ENCODE peak calls at places on chromosomes 2 and 18, in six cellular contexts. Q is colonic mucosa, M is lower lobe of right lung, C is endothelial cell of umbilical vein, W is SK-N-SH, G is aorta. X is an unnamed sample. For H3K36me3 and H3K4me1, the result is how much of the 10 kb centered on the place peaks cover.

GRCh38 chr2:171225302-171225980 is 64.7 kb upstream of the TLK1 start:
- DNase-seq in C (peak), Q (no peak), M (no peak), G (no peak), W (no peak), X (no peak)

GRCh38 chr2:99806758-99807157 is 316.9 kb upstream of the REV1 start:
- DNase-seq in W (no peak), M (no peak), Q (no peak), C (no peak), G (no peak), X (no peak)

GRCh38 chr2:53455094-53455493 is 312.5 kb upstream of the CHAC2 start:
- DNase-seq in C (no peak), M (peak), G (no peak), W (no peak), Q (no peak), X (no peak)

GRCh38 chr2:138752231-138752956 is 27.8 kb downstream of the NXPH2 start:
- DNase-seq in Q (no peak), W (no peak), M (no peak), G (no peak), C (no peak), X (no peak)

GRCh38 chr2:142330458-142330857 is 199.6 kb upstream of the LRP1B start:
- DNase-seq in Q (no peak), W (peak), G (no peak), M (no peak), C (no peak), X (no peak)

GRCh38 chr18:13580351-13580750 is 146.0 kb downstream of the FAM210A start:
- DNase-seq in Q (no peak), G (no peak), C (no peak), W (no peak), M (no peak), X (no peak)

GRCh38 chr2:108982259-108982679 is 6.8 kb downstream of the EDAR start:
- DNase-seq in Q (no peak), W (no peak), M (no peak), G (no peak), C (no peak), X (no peak)

GRCh38 chr2:9554841-9555337 is 741 bp downstream of the ADAM17 start:
- DNase-seq in M (no peak), W (peak), G (no peak), Q (peak), C (peak), X (peak)

GRCh38 chr18:79067611-79068010 is 1.6 kb upstream of the ATP9B start:
- DNase-seq in W (no peak), C (no peak), M (no peak), G (no peak), Q (no peak), X (no peak)

GRCh38 chr2:189799030-189799331 is 14.7 kb downstream of the PMS1 start:
- DNase-seq in W (no peak), C (no peak), Q (no peak), M (no peak), G (no peak), X (no peak)
- H3K36me3 ChIP-seq in W (half or more), C (under half), Q (under half), M (under half), G (under half), X (under half)

DNA sequence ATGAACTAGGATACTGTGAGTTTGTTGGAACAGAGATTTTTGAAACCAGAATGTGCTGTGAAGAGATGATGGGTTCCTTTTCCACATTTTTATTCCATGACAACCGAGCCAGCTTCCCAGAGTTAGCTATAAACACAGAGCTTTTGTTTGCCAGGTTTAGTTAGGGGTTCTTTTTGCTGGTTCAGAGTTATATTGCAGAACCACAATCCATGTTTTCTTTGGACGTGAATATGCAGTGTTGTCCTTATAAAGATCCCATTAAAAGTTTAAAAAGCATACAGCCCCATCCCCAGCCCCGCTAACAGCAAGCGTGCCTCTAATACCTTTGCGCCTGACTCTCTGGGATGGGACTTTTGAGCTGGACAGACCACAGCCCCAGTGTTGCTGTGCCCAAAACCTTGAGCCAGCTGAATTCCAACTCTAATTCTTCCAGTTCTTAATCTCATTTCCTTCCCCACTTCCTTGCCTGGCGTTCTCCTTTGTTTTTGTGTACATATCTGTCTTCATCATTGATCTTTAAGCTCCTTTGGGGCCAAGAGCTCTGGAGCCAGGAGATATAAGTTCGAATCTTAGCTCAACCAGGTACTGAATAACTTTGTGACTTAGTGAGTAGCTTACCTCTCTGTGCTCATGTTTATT is 72.3 kb downstream of the SPATS2L start:
- DNase-seq in M (no peak), C (peak), G (no peak), W (no peak), Q (no peak), X (no peak)
- H3K4me1 ChIP-seq in M (half or more), C (half or more), G (under half), W (under half), Q (under half), X (under half)

GRCh38 chr2:64841462-64841861 is 147.7 kb upstream of the SLC1A4 start:
- DNase-seq in Q (no peak), M (no peak), C (no peak), W (no peak), G (no peak), X (no peak)
- H3K27ac ChIP-seq in Q (no peak), M (no peak), C (no peak), W (no peak), G (no peak), X (no peak)

DNA sequence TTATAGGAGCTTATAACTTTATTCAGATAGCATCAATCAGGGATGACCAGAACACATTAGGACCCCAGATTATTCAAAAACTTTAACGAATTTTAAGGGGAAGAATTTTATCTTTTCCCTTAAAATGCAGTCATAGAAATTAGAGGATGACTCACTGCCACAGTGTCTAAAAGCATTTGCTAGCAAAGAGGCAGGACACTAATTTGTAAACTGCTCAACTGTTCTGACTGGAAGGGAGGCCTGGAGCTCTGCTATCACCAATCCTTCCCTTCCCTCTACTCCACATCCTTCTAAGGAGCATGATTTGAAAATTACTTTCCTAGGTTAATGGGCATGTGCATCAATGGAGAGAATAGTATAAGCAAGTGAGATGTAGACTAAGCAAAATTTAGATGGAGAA is 40.5 kb downstream of the PREPL start:
- DNase-seq in C (no peak), G (no peak), M (no peak), Q (no peak), W (no peak), X (no peak)
- H3K36me3 ChIP-seq in C (under half), G (under half), M (half or more), Q (under half), W (half or more), X (under half)

GRCh38 chr2:46723346-46723745 is 192.3 kb downstream of the MCFD2 start:
- DNase-seq in C (no peak), G (no peak), W (no peak), Q (no peak), M (no peak), X (no peak)
- H3K4me1 ChIP-seq in C (under half), G (under half), W (half or more), Q (under half), M (under half), X (under half)

X was measured in naive thymus-derived CD4-positive, alpha-beta T cell.